ENCODE peak calls at places on chromosomes 13 and 19, in eight cellular contexts. W is T-helper 2 cell; P is mesothelial cell of epicardium; S is stimulated activated CD4-positive, alpha-beta T cell treated with anti-CD3 and anti-CD28 coated beads, Interleukin-2, amount 100 ng/mL, for 48 hours; T is activated CD8-positive, alpha-beta T cell treated with anti-CD3 and anti-CD28 coated beads for 36 hours; X is ACHN; R is kidney tubule cell; D is A549. V is an unnamed sample.

GRCh38 chr19:33641956-33642498 is 20.3 kb downstream of the CHST8 start:
- DNase-seq in R (no peak), X (no peak), D (no peak), S (no peak), T (no peak), W (no peak), P (no peak), V (no peak)

GRCh38 chr13:32125746-32126145 is 94.2 kb downstream of the FRY start:
- DNase-seq in T (no peak), R (no peak), X (no peak), D (no peak), S (no peak), P (no peak), W (no peak), V (no peak)

GRCh38 chr13:44280461-44280860 is 93.2 kb upstream of the SERP2 start:
- DNase-seq in D (no peak), W (no peak), P (no peak), T (no peak), S (no peak), R (peak), X (peak), V (no peak)

GRCh38 chr13:41007359-41008118 is 11.6 kb downstream of the ELF1 start:
- DNase-seq in P (no peak), S (no peak), R (no peak), W (no peak), D (no peak), X (no peak), T (no peak), V (peak)

GRCh38 chr19:8426283-8426682 is 13.2 kb downstream of the MARCHF2 start:
- DNase-seq in S (no peak), P (no peak), T (no peak), R (no peak), X (no peak), D (no peak), W (no peak), V (no peak)

GRCh38 chr19:6228523-6229215 is 51.1 kb downstream of the MLLT1 start:
- DNase-seq in P (peak), W (no peak), S (no peak), R (no peak), D (no peak), X (no peak), T (no peak), V (no peak)

GRCh38 chr19:16217671-16218464 is 20.2 kb downstream of the AP1M1 start:
- DNase-seq in W (no peak), P (no peak), S (no peak), R (no peak), D (no peak), T (no peak), X (no peak), V (no peak)

GRCh38 chr13:107361666-107362065 is 793.7 kb upstream of the ARGLU1 start:
- DNase-seq in W (no peak), D (no peak), S (no peak), T (no peak), P (no peak), R (no peak), X (no peak), V (no peak)

GRCh38 chr19:17385878-17386611 is 8.0 kb downstream of the CCDC194 start:
- DNase-seq in W (peak), X (peak), D (peak), T (peak), S (peak), P (peak), R (peak), V (peak)

GRCh38 chr13:97385854-97386253 is 48.1 kb upstream of the RAP2A start:
- DNase-seq in R (no peak), X (no peak), P (no peak), D (no peak), T (no peak), W (no peak), S (no peak), V (no peak)

GRCh38 chr13:108086678-108087077 is 128.7 kb downstream of the LIG4 start:
- DNase-seq in P (no peak), X (peak), T (peak), D (no peak), R (peak), S (no peak), W (no peak), V (peak)

GRCh38 chr19:48315712-48316111 is 9.6 kb upstream of the EMP3 start:
- DNase-seq in T (no peak), P (no peak), X (no peak), W (no peak), D (no peak), S (no peak), R (no peak), V (no peak)

GRCh38 chr19:12137541-12137940 is 2.6 kb downstream of the ZNF20 start:
- DNase-seq in S (no peak), W (no peak), R (no peak), D (no peak), T (peak), X (no peak), P (no peak), V (peak)

GRCh38 chr19:38711726-38712153 is 32.5 kb downstream of the CAPN12 start:
- DNase-seq in T (no peak), S (no peak), R (peak), D (no peak), P (no peak), X (peak), W (no peak), V (no peak)

GRCh38 chr13:85853901-85854663 is 54.9 kb upstream of the SLITRK6 start:
- DNase-seq in D (no peak), P (no peak), T (no peak), S (no peak), W (no peak), R (no peak), X (no peak), V (no peak)

GRCh38 chr19:14116918-14117578 is 514 bp downstream of the PRKACA start:
- DNase-seq in T (peak), D (no peak), S (no peak), R (no peak), P (no peak), W (peak), X (no peak), V (no peak)

GRCh38 chr13:21395953-21396352 is 63.1 kb downstream of the ZDHHC20 start:
- DNase-seq in W (peak), R (no peak), D (no peak), S (no peak), T (peak), X (no peak), P (no peak), V (peak)

GRCh38 chr19:13430790-13431582 is 75.3 kb downstream of the CACNA1A start:
- DNase-seq in P (no peak), D (peak), R (peak), X (peak), T (peak), S (peak), W (peak), V (peak)

GRCh38 chr13:42539670-42540069 is 34.3 kb upstream of the TNFSF11 start:
- DNase-seq in W (no peak), R (peak), T (no peak), P (no peak), X (no peak), D (no peak), S (no peak), V (no peak)

GRCh38 chr19:17296278-17296677 is 6.9 kb downstream of the ABHD8 start:
- DNase-seq in P (no peak), S (no peak), T (peak), X (peak), W (no peak), R (peak), D (peak), V (no peak)

GRCh38 chr13:114011226-114011625 is 37.4 kb upstream of the C13orf46 start:
- DNase-seq in T (no peak), D (no peak), S (no peak), R (no peak), X (no peak), W (no peak), P (no peak), V (no peak)

GRCh38 chr13:53161231-53161630 is 132.6 kb downstream of the OLFM4 start:
- DNase-seq in P (no peak), T (no peak), X (no peak), S (no peak), D (no peak), W (no peak), R (no peak), V (no peak)

GRCh38 chr13:33789757-33790156 is 28.2 kb upstream of the RFC3 start:
- DNase-seq in X (no peak), D (no peak), T (no peak), S (no peak), P (no peak), W (no peak), R (no peak), V (no peak)

GRCh38 chr19:16365300-16365996 is 40.8 kb downstream of the KLF2 start:
- DNase-seq in S (no peak), W (no peak), R (no peak), T (peak), D (no peak), X (no peak), P (no peak), V (no peak)

GRCh38 chr13:33494596-33495214 is 209.2 kb upstream of the STARD13 start:
- DNase-seq in S (no peak), W (no peak), R (peak), T (peak), P (no peak), D (no peak), X (peak), V (no peak)

GRCh38 chr19:10122066-10122465 is 2.4 kb upstream of the EIF3G start:
- DNase-seq in T (no peak), S (no peak), R (no peak), P (no peak), X (no peak), W (no peak), D (no peak), V (no peak)

GRCh38 chr13:113567681-113568080 is 16.9 kb upstream of the TFDP1 start:
- DNase-seq in R (no peak), P (no peak), X (no peak), D (no peak), S (no peak), T (no peak), W (no peak), V (no peak)

GRCh38 chr19:10226376-10227214 is 4.5 kb downstream of the S1PR2 start:
- DNase-seq in X (no peak), T (no peak), P (peak), D (no peak), R (no peak), S (no peak), W (no peak), V (no peak)

GRCh38 chr19:39307822-39308530 is 11.8 kb downstream of the IFNL1 start:
- DNase-seq in W (no peak), P (no peak), X (no peak), S (no peak), T (no peak), R (no peak), D (no peak), V (no peak)

GRCh38 chr13:96273196-96273595 is 183.3 kb downstream of the HS6ST3 start:
- DNase-seq in P (no peak), S (no peak), R (no peak), T (no peak), W (no peak), X (no peak), D (no peak), V (no peak)

GRCh38 chr13:39051157-39051556 is 12.9 kb downstream of the NHLRC3 start:
- DNase-seq in X (peak), D (no peak), R (peak), P (no peak), W (no peak), S (no peak), T (no peak), V (peak)

V was measured in Kasumi-1.